ENCODE peak calls at places on chromosomes 7 and 10, in ten cellular contexts. K, O, Y, U, Q, T, I, X, J and P are unnamed samples.

GRCh38 chr10:109207361-109207760 is 716.0 kb downstream of the XPNPEP1 start:
- DNase-seq in O (no peak), T (no peak), I (no peak), U (no peak), K (no peak), Q (no peak), J (no peak), Y (no peak), X (no peak), P (no peak)

GRCh38 chr7:87570178-87570577 is 30.5 kb downstream of the ABCB1 start:
- DNase-seq in K (no peak), O (no peak), J (no peak), Y (no peak), U (no peak), Q (no peak), T (peak; percentile 64), I (no peak), X (no peak), P (peak; percentile 5)

GRCh38 chr10:13720699-13721098 is 133.9 kb downstream of the PRPF18 start:
- DNase-seq in K (no peak), X (no peak), I (no peak), Q (no peak), U (no peak), J (no peak), T (no peak), O (no peak), Y (no peak), P (no peak)

GRCh38 chr10:125521721-125522680 is 161.0 kb downstream of the TEX36 start:
- DNase-seq in X (no peak), K (no peak), Q (no peak), J (peak; percentile 35), U (no peak), O (no peak), I (no peak), T (no peak), Y (no peak), P (peak; percentile 20)

GRCh38 chr10:119931873-119932272 is 39.3 kb downstream of the SEC23IP start:
- DNase-seq in I (no peak), J (no peak), Q (no peak), Y (no peak), O (no peak), K (no peak), U (no peak), T (no peak), X (no peak), P (no peak)

GRCh38 chr10:100623541-100623940 is 87.8 kb downstream of the HIF1AN start:
- DNase-seq in K (no peak), T (no peak), U (no peak), O (no peak), X (no peak), I (no peak), Y (no peak), Q (no peak), J (no peak), P (no peak)

GRCh38 chr7:39461263-39461662 is 104.9 kb upstream of the YAE1 start:
- DNase-seq in U (no peak), K (no peak), I (no peak), Y (no peak), J (no peak), T (no peak), X (no peak), Q (no peak), O (no peak), P (no peak)

GRCh38 chr10:118343115-118343514 is 991 bp upstream of the FAM204A start:
- DNase-seq in K (no peak), X (no peak), Y (no peak), J (peak; percentile 5), T (peak; percentile 78), O (no peak), Q (no peak), U (no peak), I (no peak), P (peak; percentile 77)

GRCh38 chr10:84540022-84540616 is 211.7 kb downstream of the CCSER2 start:
- DNase-seq in Y (no peak), K (no peak), X (no peak), O (no peak), U (no peak), T (peak; percentile 62), Q (no peak), I (no peak), J (peak; percentile 33), P (peak; percentile 71)

GRCh38 chr7:42770106-42770505 is 141.8 kb downstream of the C7orf25 start:
- DNase-seq in Q (no peak), U (no peak), I (no peak), T (peak; percentile 38), K (no peak), Y (no peak), O (no peak), J (no peak), X (no peak), P (peak; percentile 68)

GRCh38 chr10:112919721-112920120 is 30.3 kb upstream of the TCF7L2 start:
- DNase-seq in O (no peak), I (no peak), J (peak; percentile 62), K (no peak), Q (no peak), T (peak; percentile 89), X (no peak), Y (no peak), U (no peak), P (peak; percentile 80)

GRCh38 chr7:8089036-8089780 is 120.6 kb downstream of the GLCCI1 start:
- DNase-seq in T (no peak), U (no peak), Q (no peak), J (no peak), O (no peak), I (no peak), X (no peak), K (no peak), Y (no peak), P (no peak)

GRCh38 chr7:100867040-100867795 is at the start of gene TRIP6:
- DNase-seq in Y (no peak), X (peak; percentile 72), U (peak; percentile 81), J (peak; percentile 93), O (peak; percentile 73), K (peak; percentile 90), I (peak; percentile 87), Q (peak; percentile 70), T (peak; percentile 88), P (peak; percentile 97)

GRCh38 chr7:64945481-64945756 is 42.3 kb downstream of the ZNF273 start:
- DNase-seq in U (no peak), I (no peak), J (no peak), X (no peak), Q (no peak), Y (no peak), K (no peak), T (no peak), O (no peak), P (no peak)

GRCh38 chr7:64947252-64948000 is 43.4 kb downstream of the ZNF117 start:
- DNase-seq in I (no peak), U (no peak), J (no peak), X (no peak), Q (no peak), O (no peak), T (no peak), K (no peak), Y (no peak), P (no peak)

GRCh38 chr7:64951250-64951848 is 39.5 kb downstream of the ZNF117 start:
- DNase-seq in J (peak; percentile 3), Q (no peak), U (no peak), O (no peak), Y (no peak), X (no peak), K (no peak), T (peak; percentile 34), I (no peak), P (peak; percentile 51)

GRCh38 chr7:64945776-64946175 is 42.7 kb downstream of the ZNF273 start:
- DNase-seq in X (peak; percentile 3), I (no peak), J (no peak), O (no peak), Q (no peak), T (no peak), Y (no peak), U (no peak), K (no peak), P (no peak)

GRCh38 chr7:64946772-64947171 is 43.7 kb downstream of the ZNF273 start:
- DNase-seq in U (no peak), X (no peak), O (no peak), Y (no peak), Q (no peak), I (no peak), T (no peak), K (no peak), J (no peak), P (no peak)
- TF ChIP-seq CTCF in U (no peak), X (peak; percentile 14), O (no peak), Y (no peak), Q (no peak), I (no peak), T (no peak), K (peak; percentile 8), J (no peak), P (no peak)

DNA sequence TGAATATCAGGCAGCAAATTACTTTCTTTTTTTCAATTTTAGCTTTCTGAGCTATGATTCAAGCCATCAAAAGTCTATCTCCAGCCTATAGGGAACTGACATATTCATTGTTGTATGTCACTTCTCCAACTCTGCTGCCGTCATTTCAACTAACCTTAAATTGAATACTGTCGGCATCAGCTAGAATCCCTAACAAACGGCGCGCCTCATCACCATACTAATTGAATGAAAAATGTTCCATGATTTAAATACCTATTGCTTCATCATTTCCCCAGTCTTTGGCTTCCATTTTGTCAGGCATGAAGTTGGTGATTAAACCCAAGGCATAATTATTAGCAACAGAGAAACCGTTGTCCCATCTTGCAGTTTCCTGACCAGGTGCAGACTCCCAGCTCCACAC is 83.6 kb upstream of the NPY start:
- DNase-seq in Y (no peak), Q (no peak), O (no peak), K (no peak), J (no peak), T (no peak), U (no peak), I (no peak), X (no peak), P (no peak)
- H3K27ac ChIP-seq in Y (no peak overlapping the region), Q (no peak overlapping the region), O (no peak overlapping the region), K (no peak overlapping the region), J (no peak overlapping the region), T (no peak overlapping the region), U (no peak overlapping the region), I (no peak overlapping the region), X (no peak overlapping the region), P (no peak overlapping the region)

GRCh38 chr7:112571852-112572607 is 91.2 kb downstream of the LSMEM1 start:
- DNase-seq in U (no peak), Q (no peak), O (no peak), J (no peak), I (peak; percentile 27), T (no peak), X (no peak), K (no peak), Y (no peak), P (no peak)
- TF ChIP-seq CTCF in U (no peak), Q (peak; percentile 80), O (no peak), J (no peak), I (no peak), T (no peak), X (no peak), K (no peak), Y (no peak), P (no peak)

GRCh38 chr7:108152198-108152597 is 22.0 kb upstream of the LAMB4 start:
- DNase-seq in U (no peak), X (no peak), I (no peak), O (no peak), Q (no peak), Y (no peak), J (no peak), T (no peak), K (no peak), P (no peak)
- H3K27ac ChIP-seq in U (no peak overlapping the region), X (no peak overlapping the region), I (no peak overlapping the region), O (no peak overlapping the region), Q (no peak overlapping the region), Y (no peak overlapping the region), J (no peak overlapping the region), T (no peak overlapping the region), K (no peak overlapping the region), P (no peak overlapping the region)

GRCh38 chr10:30027057-30028005 is 32.1 kb downstream of the JCAD start:
- DNase-seq in Y (peak; percentile 80), X (no peak), T (peak; percentile 61), J (no peak), K (peak; percentile 48), Q (peak; percentile 73), U (no peak), I (peak; percentile 68), O (no peak), P (no peak)
- TF ChIP-seq CTCF in Y (peak; percentile 25), X (no peak), T (peak; percentile 31), J (no peak), K (peak; percentile 11), Q (no peak), U (no peak), I (no peak), O (no peak), P (no peak)